ENCODE peak calls at places on chromosome 12, in ten cellular contexts. N is CD8-positive, alpha-beta T cell; F is SK-N-SH; U is OCI-LY7; O is uterus; R is adrenal gland; E is sigmoid colon; Y is aorta; L is ovary; G is heart right ventricle. B is an unnamed sample. For H3K4me1, the result is how much of the 10 kb centered on the place peaks cover.

GRCh38 chr12:80033457-80033856 is 65.9 kb upstream of the OTOGL start:
- DNase-seq in Y (peak), R (no peak), N (no peak), L (no peak), O (no peak), F (no peak), G (peak), U (no peak), E (no peak), B (no peak)

GRCh38 chr12:10182662-10183061 is 3.8 kb downstream of the TMEM52B start:
- DNase-seq in R (no peak), Y (no peak), G (no peak), E (no peak), L (no peak), O (no peak), U (no peak), F (no peak), N (no peak), B (no peak)

GRCh38 chr12:42372154-42372791 is 46.3 kb downstream of the PPHLN1 start:
- DNase-seq in Y (no peak), R (no peak), E (no peak), N (peak), G (peak), L (no peak), F (peak), U (peak), O (no peak), B (no peak)

GRCh38 chr12:93402333-93403311 is 24.9 kb downstream of the NUDT4 start:
- DNase-seq in G (no peak), F (no peak), O (no peak), Y (no peak), E (no peak), N (no peak), U (no peak), L (no peak), R (no peak), B (no peak)

GRCh38 chr12:53289891-53290290 is 5.5 kb upstream of the PFDN5 start:
- DNase-seq in Y (no peak), L (no peak), R (no peak), O (no peak), G (no peak), N (no peak), E (no peak), F (no peak), U (no peak), B (no peak)

GRCh38 chr12:76860301-76860700 is 18.5 kb downstream of the CSRP2 start:
- DNase-seq in N (no peak), G (no peak), O (no peak), R (no peak), U (no peak), F (no peak), Y (no peak), E (no peak), L (no peak), B (no peak)

GRCh38 chr12:131085125-131085815 is 131.6 kb downstream of the ADGRD1 start:
- DNase-seq in G (no peak), N (no peak), U (no peak), Y (peak), F (no peak), L (peak), O (no peak), R (peak), E (no peak), B (peak)

GRCh38 chr12:72264548-72265175 is 7.5 kb upstream of the TRHDE start:
- DNase-seq in O (no peak), R (no peak), L (no peak), E (no peak), F (peak), U (peak), N (no peak), G (no peak), Y (no peak), B (no peak)

GRCh38 chr12:30792648-30793499 is 38.1 kb upstream of the CAPRIN2 start:
- DNase-seq in F (no peak), U (no peak), R (no peak), O (no peak), G (no peak), L (no peak), E (no peak), Y (no peak), N (no peak), B (no peak)

GRCh38 chr12:78087363-78087675 is 256.6 kb downstream of the NAV3 start:
- DNase-seq in E (no peak), N (no peak), Y (no peak), F (no peak), R (no peak), U (no peak), G (no peak), L (no peak), O (no peak), B (no peak)

GRCh38 chr12:78081590-78082314 is 251.1 kb downstream of the NAV3 start:
- DNase-seq in G (no peak), O (no peak), Y (no peak), U (no peak), L (no peak), N (no peak), R (no peak), F (no peak), E (no peak), B (no peak)

GRCh38 chr12:78088391-78088832 is 257.7 kb downstream of the NAV3 start:
- DNase-seq in R (no peak), G (no peak), Y (no peak), L (no peak), O (no peak), N (no peak), F (no peak), U (peak), E (no peak), B (no peak)

GRCh38 chr12:78085562-78086182 is 255.0 kb downstream of the NAV3 start:
- DNase-seq in R (no peak), E (no peak), U (no peak), L (no peak), Y (no peak), O (no peak), G (no peak), F (no peak), N (no peak), B (no peak)

DNA sequence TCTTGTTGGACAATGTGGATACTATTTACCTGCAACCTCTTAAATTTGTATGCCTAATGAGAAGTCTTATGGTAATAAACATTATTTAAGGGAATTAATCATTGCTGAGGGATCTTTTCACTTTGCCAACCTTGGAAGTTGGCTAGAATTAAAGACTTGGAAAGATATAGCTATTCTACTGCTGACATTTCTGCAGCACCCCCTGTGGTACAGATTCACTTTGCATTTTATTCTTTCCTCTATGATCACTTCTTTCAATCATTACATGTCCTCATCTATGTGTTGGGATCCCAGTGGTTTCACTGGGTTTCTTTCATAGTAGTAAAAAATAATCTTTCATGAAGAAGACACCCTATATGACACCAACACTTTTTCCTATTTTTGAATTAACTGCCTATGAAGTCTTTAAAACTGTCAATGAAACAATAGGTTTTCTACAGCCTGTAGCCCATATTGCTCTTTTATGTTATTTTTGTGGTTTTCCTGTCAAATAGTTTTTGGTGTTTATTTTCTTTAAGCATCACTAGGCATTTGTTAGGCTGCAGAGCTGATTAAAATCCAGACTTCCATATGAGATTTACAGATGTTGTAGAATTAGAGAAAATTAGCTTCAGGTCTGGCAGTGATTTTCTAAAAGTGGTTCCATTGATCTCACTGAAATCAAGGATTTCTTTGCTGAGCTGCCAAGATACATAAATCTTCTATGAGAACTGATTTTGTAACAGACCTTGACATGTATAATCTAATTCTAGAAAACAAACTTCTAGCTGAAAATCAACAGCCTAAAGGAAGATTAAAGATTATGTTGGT is 256.1 kb downstream of the NAV3 start:
- DNase-seq in F (peak), G (no peak), U (no peak), Y (no peak), R (no peak), L (no peak), N (no peak), E (no peak), O (no peak), B (no peak)
- H3K27ac ChIP-seq in F (no peak), G (no peak), U (no peak), Y (no peak), R (no peak), L (no peak), N (no peak), E (no peak), O (no peak), B (no peak)

GRCh38 chr12:111411187-111411764 is 5.6 kb downstream of the SH2B3 start:
- DNase-seq in U (no peak), N (no peak), R (no peak), Y (no peak), E (no peak), O (no peak), G (no peak), L (no peak), F (no peak), B (no peak)

GRCh38 chr12:111413442-111414086 is 7.8 kb downstream of the SH2B3 start:
- DNase-seq in N (no peak), U (no peak), O (no peak), E (no peak), R (peak), L (no peak), G (peak), F (no peak), Y (no peak), B (no peak)

GRCh38 chr12:111412830-111413441 is 7.2 kb downstream of the SH2B3 start:
- DNase-seq in F (no peak), O (no peak), N (no peak), E (no peak), G (no peak), U (no peak), Y (no peak), R (no peak), L (no peak), B (no peak)

GRCh38 chr12:111410229-111411186 is 4.8 kb downstream of the SH2B3 start:
- DNase-seq in N (no peak), L (no peak), G (no peak), Y (no peak), U (no peak), F (peak), O (no peak), E (no peak), R (no peak), B (no peak)

DNA sequence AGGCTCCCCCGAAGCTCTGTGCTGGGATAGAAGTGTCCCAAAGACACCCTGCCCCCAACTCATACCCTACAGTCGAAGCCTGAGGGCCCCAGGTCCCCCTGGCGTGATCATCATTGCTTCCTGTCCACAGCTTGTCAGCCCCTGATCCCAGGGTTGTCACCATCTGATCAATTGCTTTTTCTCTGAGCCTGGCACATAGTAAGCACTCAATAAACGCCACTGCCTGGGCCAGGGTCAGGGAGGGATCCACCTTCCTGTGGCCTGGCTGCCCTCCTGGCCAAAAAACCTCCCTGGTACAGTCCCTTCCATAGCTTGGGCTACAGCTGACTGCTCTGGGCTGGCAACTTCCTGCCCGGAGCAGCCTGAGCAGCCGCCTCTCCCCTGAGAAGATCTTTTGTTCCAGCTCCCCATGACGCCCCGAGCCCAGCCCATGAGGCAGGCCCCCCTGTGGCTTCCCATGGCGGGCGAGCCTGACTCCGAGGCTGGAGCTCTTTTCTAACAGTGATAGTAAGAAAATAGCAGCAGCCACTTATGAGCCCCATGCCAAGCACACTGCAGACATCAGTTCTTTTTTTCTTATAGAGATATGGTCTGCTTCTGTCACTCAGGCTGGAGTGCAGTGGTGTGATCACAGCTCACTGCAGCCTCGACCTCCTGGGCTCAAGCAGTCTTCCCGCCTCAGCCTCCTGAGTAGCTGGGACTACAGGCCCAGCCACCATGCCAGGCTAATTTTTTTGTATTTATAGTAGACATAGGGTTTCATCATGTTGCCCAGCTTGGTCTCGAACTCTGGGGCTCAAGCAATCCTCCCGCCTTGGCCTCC is 6.5 kb downstream of the SH2B3 start:
- DNase-seq in Y (no peak), O (no peak), G (no peak), U (no peak), L (no peak), E (no peak), R (no peak), F (peak), N (peak), B (no peak)
- H3K4me1 ChIP-seq in Y (under half), O (under half), G (half or more), U (half or more), L (under half), E (half or more), R (under half), F (under half), N (half or more), B (under half)

DNA sequence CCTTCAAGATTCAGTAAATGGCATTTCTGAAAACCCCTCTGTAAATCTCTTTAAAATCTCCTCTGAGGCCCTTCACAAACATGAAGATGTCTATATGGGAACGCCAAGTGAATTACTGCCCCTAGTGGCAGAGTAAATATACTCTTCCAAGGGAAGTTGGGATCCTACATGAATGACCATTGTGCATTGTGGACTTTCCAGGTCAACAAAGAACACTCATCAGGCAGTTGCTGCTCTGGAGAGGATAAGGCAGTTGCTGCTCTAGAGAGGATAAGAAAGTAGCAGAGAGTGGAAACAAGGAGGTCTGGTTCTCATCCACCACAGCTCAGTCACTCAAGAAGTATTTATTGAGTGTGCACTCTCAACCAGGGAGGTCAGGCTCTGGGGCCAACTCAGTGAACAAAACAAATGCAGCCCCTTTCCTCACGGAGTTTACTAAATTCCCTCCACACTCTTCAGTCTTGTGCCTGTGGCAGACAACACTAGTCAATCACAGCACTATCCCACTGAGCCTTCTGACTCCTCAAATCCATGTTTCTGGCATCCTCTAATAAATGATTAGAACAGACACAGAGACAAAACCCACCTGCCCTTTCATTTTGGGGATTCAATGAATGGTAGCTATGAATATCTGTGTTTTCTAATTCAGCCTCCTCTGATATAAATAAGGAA is 52.9 kb downstream of the SVOP start:
- DNase-seq in N (no peak), F (no peak), L (no peak), O (no peak), U (peak), R (no peak), E (no peak), G (no peak), Y (no peak), B (no peak)
- H3K27ac ChIP-seq in N (no peak), F (no peak), L (no peak), O (no peak), U (no peak), R (no peak), E (no peak), G (peak), Y (no peak), B (no peak)

GRCh38 chr12:105226219-105226618 is 9.8 kb downstream of the APPL2 start:
- DNase-seq in E (peak), U (no peak), N (no peak), G (peak), O (peak), Y (peak), R (peak), L (peak), F (peak), B (peak)
- H3K4me1 ChIP-seq in E (under half), U (under half), N (under half), G (half or more), O (under half), Y (under half), R (under half), L (under half), F (under half), B (half or more)

DNA sequence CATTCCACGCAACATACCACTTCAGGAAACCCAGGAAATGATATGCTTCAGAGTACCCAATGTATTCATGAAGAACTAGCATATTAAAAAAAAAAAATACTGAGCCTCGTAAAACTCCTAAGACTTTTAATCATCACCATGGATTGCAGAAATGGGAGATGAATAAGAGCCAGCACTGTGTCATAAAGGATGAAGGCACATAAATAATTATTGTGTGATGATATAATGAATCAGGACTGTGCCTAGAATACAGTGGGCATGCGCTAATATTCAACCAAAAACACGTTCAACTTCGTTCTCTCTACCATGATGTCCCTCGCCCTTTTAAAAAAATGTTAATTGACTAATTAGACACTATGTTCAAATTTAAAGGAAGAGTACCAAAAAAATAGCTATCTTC is 68.7 kb downstream of the CIT start:
- DNase-seq in O (no peak), U (no peak), E (no peak), Y (no peak), L (no peak), R (no peak), N (no peak), G (no peak), F (no peak), B (no peak)
- H3K27ac ChIP-seq in O (no peak), U (no peak), E (no peak), Y (no peak), L (no peak), R (no peak), N (no peak), G (no peak), F (no peak), B (no peak)

GRCh38 chr12:6554990-6555691 is 701 bp downstream of the IFFO1 start:
- DNase-seq in F (peak), L (no peak), O (no peak), U (peak), E (no peak), G (no peak), N (no peak), Y (peak), R (no peak), B (no peak)
- H3K4me1 ChIP-seq in F (under half), L (under half), O (under half), U (under half), E (half or more), G (half or more), N (under half), Y (under half), R (under half), B (under half)